ENCODE peak calls at places on chromosomes 11 and 22, in four cellular contexts. D is K562, Q is HepG2, M is WTC11. X is an unnamed sample.

GRCh38 chr11:77542296-77542695 is 47.5 kb upstream of the AQP11 start:
- DNase-seq in D (no peak), Q (no peak), M (no peak), X (no peak)

GRCh38 chr11:17508306-17508705 is 31.7 kb upstream of the ABCC8 start:
- DNase-seq in D (no peak), Q (no peak), M (no peak), X (no peak)

GRCh38 chr11:776459-777287 is 614 bp downstream of the GATD1 start:
- DNase-seq in D (peak), Q (no peak), M (peak), X (peak)

GRCh38 chr22:46727813-46728364 is 10.2 kb downstream of the CERK start:
- DNase-seq in D (no peak), Q (no peak), M (no peak), X (no peak)

GRCh38 chr11:131754671-131755070 is 384.3 kb downstream of the NTM start:
- DNase-seq in D (no peak), Q (no peak), M (no peak), X (no peak)

GRCh38 chr11:66328036-66328306 is 8.3 kb downstream of the RIN1 start:
- DNase-seq in D (no peak), Q (no peak), M (no peak), X (no peak)

GRCh38 chr11:70087446-70088167 is 9.5 kb downstream of the ANO1 start:
- DNase-seq in D (peak), Q (no peak), M (peak), X (no peak)

GRCh38 chr11:103794262-103794661 is 242.2 kb upstream of the DDI1 start:
- DNase-seq in D (no peak), Q (no peak), M (no peak), X (no peak)

GRCh38 chr11:1655168-1656060 is 25.8 kb downstream of the KRTAP5-5 start:
- DNase-seq in D (no peak), Q (no peak), M (no peak), X (no peak)

GRCh38 chr22:19886605-19887250 is 32.1 kb upstream of the GNB1L start:
- DNase-seq in D (no peak), Q (no peak), M (peak), X (no peak)

GRCh38 chr11:68999093-68999747 is 13.8 kb downstream of the MRGPRF start:
- DNase-seq in D (no peak), Q (no peak), M (no peak), X (no peak)

GRCh38 chr11:59641156-59641555 is 25.6 kb upstream of the OSBP start:
- DNase-seq in D (no peak), Q (no peak), M (no peak), X (no peak)
- TF ChIP-seq ELF4 in D (no peak), Q (no peak), M (no peak), X (no peak)

GRCh38 chr11:47998733-47999359 is 18.5 kb downstream of the PTPRJ start:
- DNase-seq in D (no peak), Q (peak), M (no peak), X (no peak)

GRCh38 chr11:48002565-48002964 is 22.2 kb downstream of the PTPRJ start:
- DNase-seq in D (no peak), Q (no peak), M (no peak), X (no peak)

GRCh38 chr11:47998345-47998732 is 18.0 kb downstream of the PTPRJ start:
- DNase-seq in D (no peak), Q (no peak), M (no peak), X (no peak)

GRCh38 chr11:48001438-48002021 is 21.2 kb downstream of the PTPRJ start:
- DNase-seq in D (no peak), Q (no peak), M (no peak), X (no peak)

GRCh38 chr11:48000432-48000831 is 20.1 kb downstream of the PTPRJ start:
- DNase-seq in D (no peak), Q (no peak), M (no peak), X (no peak)
- TF ChIP-seq ELF4 in D (no peak), Q (no peak), M (no peak), X (no peak)

DNA sequence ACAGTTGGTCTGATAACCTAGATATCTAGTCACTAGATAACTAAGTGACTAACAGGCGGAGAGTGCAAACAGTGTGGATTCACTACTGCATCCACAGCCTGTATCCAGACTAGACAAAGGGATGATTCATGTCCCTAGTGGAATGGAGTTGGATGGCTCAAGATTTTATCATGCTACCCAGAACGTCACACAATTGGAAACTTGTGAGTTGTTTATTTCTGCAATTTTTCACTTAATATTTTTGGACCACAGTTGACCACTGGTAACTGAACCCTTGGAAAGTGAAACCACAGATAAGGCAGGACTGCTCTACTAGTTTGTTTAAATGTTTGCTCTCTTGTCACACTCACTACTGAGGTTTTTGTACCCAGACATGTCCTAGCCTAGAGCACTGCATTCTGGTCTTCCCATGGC is 76.0 kb downstream of the UBASH3B start:
- DNase-seq in D (no peak), Q (peak), M (no peak), X (no peak)
- TF ChIP-seq ELF4 in D (no peak), Q (no peak), M (no peak), X (no peak)

DNA sequence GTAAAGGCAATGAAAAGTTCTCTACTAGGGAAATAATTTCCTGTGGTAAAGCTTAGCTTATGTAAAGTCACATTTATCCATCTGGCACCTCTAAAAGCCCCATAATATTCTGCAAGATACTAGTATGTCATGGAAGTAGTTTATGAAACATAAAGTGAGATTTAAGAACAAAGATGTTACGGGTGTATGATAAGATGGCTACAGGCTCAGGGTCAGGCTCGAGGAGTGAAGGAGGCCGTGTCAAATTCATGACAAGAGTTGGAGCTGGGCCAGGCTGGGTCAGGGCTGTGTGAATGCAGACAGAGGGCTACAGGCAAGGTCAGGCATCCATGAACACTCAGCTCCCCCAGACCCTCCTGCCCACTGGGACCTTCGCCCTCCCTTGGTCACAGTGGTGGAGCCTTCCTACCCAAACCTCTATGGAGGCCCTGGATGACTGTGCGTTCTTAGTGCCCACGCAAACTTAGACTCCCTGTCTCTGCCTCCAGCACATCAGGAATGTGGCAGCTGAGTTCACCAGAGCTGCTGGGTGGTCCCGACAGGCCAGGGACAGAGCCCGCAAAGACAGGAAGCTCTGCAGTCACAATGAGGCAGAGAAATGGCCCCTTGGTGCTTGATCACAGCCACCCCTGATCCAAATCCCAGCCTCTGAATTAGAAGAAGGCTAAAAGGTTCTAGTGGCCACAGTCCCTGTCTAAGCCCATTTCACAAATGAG is 14.8 kb downstream of the IGLL5 start:
- DNase-seq in D (peak), Q (no peak), M (peak), X (no peak)
- TF ChIP-seq ELF4 in D (no peak), Q (no peak), M (no peak), X (no peak)

GRCh38 chr11:112377946-112378345 is 117.3 kb upstream of the PLET1 start:
- DNase-seq in D (no peak), Q (no peak), M (no peak), X (no peak)
- TF ChIP-seq ELF4 in D (no peak), Q (no peak), M (no peak), X (no peak)

DNA sequence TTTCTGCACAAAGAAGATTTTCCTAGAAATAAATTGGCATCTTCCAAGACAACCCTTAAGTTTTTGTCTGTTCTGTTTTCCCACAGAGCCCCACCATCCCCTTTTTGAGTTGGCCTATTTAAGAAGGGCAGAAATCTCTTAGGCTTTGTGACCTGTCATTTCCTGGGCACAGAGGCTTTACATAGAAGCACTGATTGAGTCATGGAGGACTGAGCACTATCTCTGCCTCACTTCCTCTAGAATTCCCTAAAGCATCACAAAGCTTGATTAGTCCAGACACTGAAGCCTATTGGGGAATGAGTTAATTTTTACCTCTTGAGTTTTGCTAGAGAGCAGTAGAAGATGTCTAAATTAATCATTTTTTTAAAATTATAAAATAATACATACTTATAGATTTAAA is 25.4 kb downstream of the TRIM44 start:
- DNase-seq in D (no peak), Q (no peak), M (no peak), X (no peak)
- TF ChIP-seq ELF4 in D (no peak), Q (no peak), M (no peak), X (no peak)

GRCh38 chr11:58616594-58616993 is 5.9 kb upstream of the CNTF start:
- DNase-seq in D (no peak), Q (no peak), M (no peak), X (no peak)
- TF ChIP-seq ELF4 in D (no peak), Q (no peak), M (no peak), X (no peak)

GRCh38 chr22:21826204-21826603 is 41.2 kb downstream of the MAPK1 start:
- DNase-seq in D (no peak), Q (no peak), M (no peak), X (no peak)

GRCh38 chr22:21827628-21828267 is 39.7 kb downstream of the MAPK1 start:
- DNase-seq in D (no peak), Q (no peak), M (no peak), X (no peak)

GRCh38 chr22:21824439-21824912 is 43.0 kb downstream of the MAPK1 start:
- DNase-seq in D (no peak), Q (no peak), M (no peak), X (no peak)

GRCh38 chr22:21829523-21829922 is 37.9 kb downstream of the MAPK1 start:
- DNase-seq in D (no peak), Q (no peak), M (no peak), X (no peak)

DNA sequence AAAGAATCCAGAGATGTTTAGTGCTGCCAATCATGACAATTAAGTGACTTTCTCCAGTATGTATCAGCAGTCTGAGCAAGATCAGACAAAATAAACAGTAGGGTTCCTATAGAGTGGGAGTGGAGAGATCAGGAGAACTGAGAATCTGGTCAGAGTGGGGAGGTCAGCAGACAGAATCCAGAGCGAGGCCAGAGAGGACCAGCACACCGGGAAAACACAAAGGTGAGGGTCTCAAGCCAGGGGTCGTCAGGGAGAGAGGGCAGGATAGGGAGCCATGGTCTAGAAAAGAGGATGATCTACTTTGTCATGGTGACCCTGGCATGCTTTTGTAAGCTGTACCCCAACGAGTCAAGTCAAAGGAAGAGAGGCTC is 39.2 kb downstream of the MAPK1 start:
- DNase-seq in D (no peak), Q (no peak), M (no peak), X (no peak)
- TF ChIP-seq ELF4 in D (no peak), Q (no peak), M (no peak), X (no peak)

GRCh38 chr22:42994917-42995562 is 19.9 kb downstream of the PACSIN2 start:
- DNase-seq in D (no peak), Q (peak), M (no peak), X (no peak)
- TF ChIP-seq ELF4 in D (no peak), Q (no peak), M (no peak), X (no peak)

X was measured in HEK293T.